ENCODE peak calls at places on chromosomes 6 and 20, in seven cellular contexts. Z is HCT116, R is GM23338, D is transverse colon, O is sigmoid colon, X is stomach, L is breast epithelium. F is an unnamed sample.

GRCh38 chr20:45970646-45971424 is 1.2 kb downstream of the ZNF335 start:
- DNase-seq in D (peak; percentile 41), Z (no peak), L (peak; percentile 57), O (no peak), R (no peak), X (peak; percentile 30), F (peak; percentile 93)

GRCh38 chr20:4593149-4593525 is 128.6 kb upstream of the PRND start:
- DNase-seq in O (no peak), X (no peak), Z (no peak), R (no peak), D (no peak), L (no peak), F (no peak)

GRCh38 chr20:18324596-18325089 is 36.3 kb downstream of the ZNF133 start:
- DNase-seq in Z (no peak), O (no peak), X (no peak), R (no peak), L (no peak), D (no peak), F (no peak)

GRCh38 chr6:169252805-169253189 is 849 bp downstream of the THBS2 start:
- DNase-seq in O (peak; percentile 75), L (no peak), Z (no peak), R (peak; percentile 72), X (no peak), D (no peak), F (no peak)

GRCh38 chr20:44651507-44652373 is at the start of gene ADA:
- DNase-seq in R (peak; percentile 71), O (peak; percentile 81), D (peak; percentile 79), X (peak; percentile 71), Z (no peak), L (no peak), F (peak; percentile 90)

GRCh38 chr6:40556023-40556422 is 31.1 kb downstream of the LRFN2 start:
- DNase-seq in L (no peak), O (no peak), X (no peak), D (no peak), R (peak; percentile 48), Z (no peak), F (peak; percentile 36)

GRCh38 chr20:61731363-61732181 is 334.1 kb downstream of the TAF4 start:
- DNase-seq in Z (no peak), R (no peak), L (no peak), D (no peak), X (no peak), O (no peak), F (peak; percentile 57)

GRCh38 chr20:47788741-47789080 is 3.4 kb upstream of the SULF2 start:
- DNase-seq in Z (no peak), O (no peak), D (no peak), L (no peak), X (no peak), R (no peak), F (no peak)

GRCh38 chr6:158110986-158111385 is 57.1 kb downstream of the SERAC1 start:
- DNase-seq in Z (no peak), O (no peak), R (no peak), X (no peak), L (no peak), D (no peak), F (no peak)

GRCh38 chr6:15501806-15502450 is 160.9 kb downstream of the DTNBP1 start:
- DNase-seq in L (peak; percentile 50), X (no peak), O (peak; percentile 81), R (no peak), Z (no peak), D (peak; percentile 18), F (no peak)

GRCh38 chr6:15491255-15491985 is 171.4 kb downstream of the DTNBP1 start:
- DNase-seq in L (no peak), O (peak; percentile 90), X (peak; percentile 74), Z (peak; percentile 21), D (peak; percentile 75), R (peak; percentile 78), F (peak; percentile 88)

GRCh38 chr6:34131326-34132081 is 14.4 kb downstream of the GRM4 start:
- DNase-seq in R (peak; percentile 76), X (no peak), D (no peak), Z (no peak), L (no peak), O (no peak), F (no peak)

GRCh38 chr6:169799474-169799926 is 48.1 kb downstream of the ERMARD start:
- DNase-seq in R (no peak), O (no peak), Z (no peak), X (no peak), D (no peak), L (no peak), F (peak; percentile 12)

GRCh38 chr6:5905431-5906339 is 101.0 kb downstream of the NRN1 start:
- DNase-seq in L (no peak), R (no peak), Z (no peak), O (peak; percentile 94), D (peak; percentile 59), X (peak; percentile 36), F (no peak)

GRCh38 chr20:23664954-23665353 is 23.9 kb downstream of the CST4 start:
- DNase-seq in L (no peak), R (no peak), Z (no peak), X (no peak), D (no peak), O (no peak), F (no peak)

GRCh38 chr6:114430534-114431124 is 87.8 kb upstream of the HS3ST5 start:
- DNase-seq in O (no peak), X (no peak), L (no peak), D (no peak), Z (no peak), R (peak; percentile 51), F (no peak)

GRCh38 chr20:42338274-42339172 is 720.3 kb upstream of the CHD6 start:
- DNase-seq in D (no peak), X (no peak), L (no peak), R (no peak), O (no peak), Z (no peak), F (no peak)

GRCh38 chr20:12108842-12109241 is 191.1 kb downstream of the BTBD3 start:
- DNase-seq in R (no peak), D (no peak), L (no peak), O (no peak), Z (no peak), X (no peak), F (no peak)

GRCh38 chr6:53691252-53691651 is 25.7 kb upstream of the KLHL31 start:
- DNase-seq in R (no peak), D (no peak), X (no peak), Z (no peak), O (no peak), L (no peak), F (no peak)

DNA sequence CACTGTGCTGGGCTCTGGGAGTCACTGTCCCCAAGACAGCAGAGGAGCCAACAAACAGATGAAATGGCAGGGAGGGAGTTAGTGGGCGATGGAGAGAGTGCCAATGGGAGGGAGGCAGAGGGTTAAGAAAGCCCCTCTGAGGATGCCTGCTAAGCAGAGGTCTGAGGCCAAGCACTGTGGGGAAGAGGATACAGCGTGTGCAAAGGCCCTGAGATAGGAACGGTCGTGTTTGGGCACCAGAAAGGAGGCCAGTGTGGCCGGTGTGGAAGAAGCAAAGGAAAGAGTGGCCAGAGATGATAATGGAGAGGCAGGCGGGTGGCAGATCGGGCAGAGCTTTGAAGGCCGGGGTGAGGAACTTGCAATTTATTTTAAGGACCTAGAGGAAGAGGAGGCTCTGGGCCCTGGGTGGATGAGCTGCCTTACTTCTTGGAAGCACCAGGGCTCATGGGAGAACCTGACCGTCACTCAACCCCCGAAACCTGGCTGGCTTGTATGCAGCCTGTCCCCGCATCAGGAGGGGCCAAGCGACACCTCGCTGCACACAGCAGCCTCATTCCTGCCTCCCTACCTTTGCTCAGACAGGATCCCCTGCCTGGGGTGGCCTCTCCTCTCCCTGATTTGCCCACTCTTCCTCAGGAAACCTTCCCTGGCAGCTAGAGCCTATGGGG is 73.0 kb downstream of the KCNB1 start:
- DNase-seq in L (no peak), O (no peak), X (no peak), D (no peak), Z (no peak), R (no peak), F (no peak)
- TF ChIP-seq CTCF in L (no peak), O (no peak), X (no peak), D (no peak), Z (no peak), R (no peak), F (no peak)

DNA sequence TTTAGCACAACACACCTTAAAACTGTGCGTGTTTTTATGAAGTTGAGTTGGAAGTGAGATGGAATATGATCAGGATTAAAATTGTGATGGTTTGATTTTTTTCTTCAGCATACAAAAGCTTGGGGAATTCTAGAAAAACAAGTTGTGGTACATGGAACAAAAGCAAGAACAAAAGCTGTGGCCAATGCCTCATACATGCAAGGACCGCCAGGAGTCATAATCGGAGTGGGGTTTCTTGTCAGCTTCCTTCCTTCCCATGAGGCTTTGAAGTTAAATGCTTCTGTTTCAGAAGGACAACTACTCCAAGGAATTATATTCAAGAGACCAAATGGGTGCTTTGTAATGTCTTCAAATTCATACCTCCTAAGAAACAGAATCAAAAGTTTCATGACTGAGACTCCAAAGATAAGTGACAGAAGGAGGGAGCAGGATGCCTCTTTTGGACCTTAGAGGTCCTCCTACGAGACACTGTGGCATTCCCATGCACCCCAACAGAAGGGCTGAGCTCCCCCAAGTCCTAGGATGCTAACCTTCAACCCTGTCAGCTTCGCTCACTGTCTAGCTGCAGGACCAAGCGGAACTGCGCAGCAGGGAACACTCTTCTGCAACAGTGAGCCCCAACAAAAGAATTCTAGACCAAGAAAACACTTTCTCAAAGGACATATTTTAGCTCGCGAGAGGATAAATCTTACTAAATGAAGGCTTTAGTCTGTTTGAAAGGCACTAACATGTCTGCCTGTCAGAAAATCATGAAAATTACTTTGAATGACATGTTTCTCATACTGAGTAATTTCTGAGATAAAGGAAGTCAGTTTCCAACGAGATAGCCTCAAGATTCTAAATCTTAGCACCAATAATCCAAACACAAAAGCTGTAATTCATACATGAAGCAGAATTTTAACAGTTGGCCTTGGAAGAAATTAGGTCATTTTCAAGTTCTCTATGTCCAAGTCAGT is 108.5 kb upstream of the NHSL1 start:
- DNase-seq in D (no peak), Z (no peak), L (no peak), O (no peak), X (no peak), R (no peak), F (no peak)
- TF ChIP-seq POLR2AphosphoS5 in D (no peak), Z (no peak), L (no peak), O (no peak), X (no peak), R (no peak), F (no peak)

GRCh38 chr6:138692058-138692977 is 81.3 kb upstream of the CCDC28A start:
- DNase-seq in Z (no peak), X (peak; percentile 77), D (peak; percentile 76), O (peak; percentile 85), R (peak; percentile 65), L (peak; percentile 64), F (peak; percentile 91)
- TF ChIP-seq CTCF in Z (peak; percentile 38), X (peak; percentile 37), D (peak; percentile 90), O (peak; percentile 31), R (peak; percentile 77), L (peak; percentile 70), F (peak; percentile 62)

GRCh38 chr6:56733298-56733697 is 90.6 kb upstream of the DST start:
- DNase-seq in X (no peak), D (no peak), L (no peak), Z (no peak), R (no peak), O (no peak), F (no peak)

GRCh38 chr6:56732517-56732916 is 89.8 kb upstream of the DST start:
- DNase-seq in X (no peak), Z (no peak), L (no peak), R (no peak), D (no peak), O (no peak), F (no peak)

GRCh38 chr6:56730663-56731529 is 88.2 kb upstream of the DST start:
- DNase-seq in D (no peak), L (no peak), Z (no peak), O (no peak), R (no peak), X (no peak), F (no peak)

GRCh38 chr6:56727097-56727845 is 84.6 kb upstream of the DST start:
- DNase-seq in D (no peak), Z (no peak), R (peak; percentile 60), X (no peak), O (no peak), L (no peak), F (no peak)

GRCh38 chr6:56729719-56730118 is 87.0 kb upstream of the DST start:
- DNase-seq in R (no peak), Z (no peak), O (no peak), X (no peak), D (no peak), L (no peak), F (no peak)
- TF ChIP-seq POLR2AphosphoS5 in R (no peak), Z (peak; percentile 15), O (no peak), X (no peak), D (no peak), L (no peak), F (no peak)

F was measured in spleen.